ENCODE peak calls at places on chromosome 5, in six cellular contexts. E is dermis microvascular lymphatic vessel endothelial cell, I is SW480, V is T-cell, L is T47D, G is BJ. D is an unnamed sample.

GRCh38 chr5:64869419-64869818 is 100.7 kb downstream of the CWC27 start:
- DNase-seq in E (peak; percentile 39), I (no peak), V (no peak), L (no peak), G (peak; percentile 19), D (peak; percentile 56)

GRCh38 chr5:13944564-13945195 is at the start of gene DNAH5:
- DNase-seq in E (no peak), I (no peak), V (no peak), L (no peak), G (no peak), D (no peak)

GRCh38 chr5:78540335-78541057 is 108.1 kb downstream of the LHFPL2 start:
- DNase-seq in E (no peak), I (peak; percentile 21), V (no peak), L (no peak), G (no peak), D (no peak)

GRCh38 chr5:68962632-68963484 is 131.0 kb upstream of the SLC30A5 start:
- DNase-seq in E (peak; percentile 30), I (peak; percentile 51), V (no peak), L (peak; percentile 85), G (peak; percentile 21), D (peak; percentile 60)

GRCh38 chr5:156497816-156498215 is 170.9 kb downstream of the SGCD start:
- DNase-seq in E (no peak), I (no peak), V (no peak), L (no peak), G (no peak), D (no peak)

GRCh38 chr5:38500861-38501260 is 55.6 kb downstream of the LIFR start:
- DNase-seq in E (no peak), I (no peak), V (no peak), L (no peak), G (peak; percentile 16), D (no peak)

GRCh38 chr5:37774912-37775483 is 64.8 kb downstream of the GDNF start:
- DNase-seq in E (no peak), I (no peak), V (no peak), L (peak; percentile 27), G (no peak), D (no peak)

GRCh38 chr5:398475-399295 is 44.3 kb upstream of the EXOC3 start:
- DNase-seq in E (no peak), I (peak; percentile 85), V (no peak), L (no peak), G (no peak), D (no peak)

GRCh38 chr5:34914671-34915138 is 599 bp downstream of the RAD1 start:
- DNase-seq in E (no peak), I (peak; percentile 20), V (no peak), L (no peak), G (no peak), D (no peak)

GRCh38 chr5:72955768-72956323 is at the start of gene FCHO2:
- DNase-seq in E (peak; percentile 87), I (peak; percentile 90), V (peak; percentile 93), L (peak; percentile 97), G (peak; percentile 68), D (peak; percentile 95)

GRCh38 chr5:135498662-135498995 is 37.1 kb downstream of the NEUROG1 start:
- DNase-seq in E (no peak), I (no peak), V (no peak), L (peak; percentile 23), G (no peak), D (no peak)

GRCh38 chr5:66840527-66841013 is 244.4 kb downstream of the MAST4 start:
- DNase-seq in E (no peak), I (peak; percentile 41), V (no peak), L (no peak), G (no peak), D (no peak)

GRCh38 chr5:40221796-40222195 is 457.9 kb upstream of the PTGER4 start:
- DNase-seq in E (no peak), I (no peak), V (no peak), L (no peak), G (peak; percentile 72), D (no peak)

GRCh38 chr5:10635861-10636350 is 72.0 kb downstream of the ANKRD33B start:
- DNase-seq in E (no peak), I (no peak), V (no peak), L (no peak), G (no peak), D (no peak)

GRCh38 chr5:26791433-26791832 is 247.0 kb downstream of the CDH9 start:
- DNase-seq in E (no peak), I (no peak), V (no peak), L (no peak), G (no peak), D (no peak)

GRCh38 chr5:151068571-151069197 is 12.2 kb downstream of the TNIP1 start:
- DNase-seq in E (no peak), I (no peak), V (no peak), L (no peak), G (no peak), D (no peak)

GRCh38 chr5:176900783-176901204 is 1.6 kb upstream of the HK3 start:
- DNase-seq in E (no peak), I (no peak), V (no peak), L (no peak), G (no peak), D (no peak)

GRCh38 chr5:671459-672328 is 21.5 kb downstream of the TPPP start:
- DNase-seq in E (peak; percentile 31), I (peak; percentile 78), V (peak; percentile 69), L (peak; percentile 81), G (no peak), D (peak; percentile 52)

GRCh38 chr5:149082271-149082670 is 19.4 kb upstream of the SH3TC2 start:
- DNase-seq in E (no peak), I (no peak), V (no peak), L (no peak), G (no peak), D (no peak)

GRCh38 chr5:173496129-173496882 is 120.1 kb downstream of the BOD1 start:
- DNase-seq in E (no peak), I (no peak), V (no peak), L (peak; percentile 49), G (no peak), D (no peak)

GRCh38 chr5:134887593-134888159 is 13.5 kb downstream of the TXNDC15 start:
- DNase-seq in E (no peak), I (no peak), V (no peak), L (no peak), G (no peak), D (no peak)

GRCh38 chr5:134129411-134130238 is 15.1 kb downstream of the TCF7 start:
- DNase-seq in E (no peak), I (no peak), V (no peak), L (no peak), G (no peak), D (no peak)

GRCh38 chr5:116814656-116815055 is 240.0 kb upstream of the SEMA6A start:
- DNase-seq in E (no peak), I (no peak), V (no peak), L (no peak), G (no peak), D (no peak)

GRCh38 chr5:113266913-113267227 is 167.9 kb downstream of the TSSK1B start:
- DNase-seq in E (no peak), I (no peak), V (no peak), L (peak; percentile 53), G (peak; percentile 49), D (no peak)

GRCh38 chr5:8958602-8959001 is 587.3 kb downstream of the SEMA5A start:
- DNase-seq in E (no peak), I (no peak), V (no peak), L (no peak), G (no peak), D (no peak)

GRCh38 chr5:79684782-79685181 is 4.9 kb upstream of the CMYA5 start:
- DNase-seq in E (no peak), I (no peak), V (no peak), L (no peak), G (no peak), D (no peak)

GRCh38 chr5:509632-510185 is 14.5 kb downstream of the SLC9A3 start:
- DNase-seq in E (no peak), I (no peak), V (no peak), L (no peak), G (no peak), D (no peak)

GRCh38 chr5:114362197-114362976 is 517 bp downstream of the KCNN2 start:
- DNase-seq in E (peak; percentile 22), I (no peak), V (no peak), L (no peak), G (no peak), D (no peak)

GRCh38 chr5:980941-981340 is 27.7 kb upstream of the NKD2 start:
- DNase-seq in E (no peak), I (peak; percentile 100), V (no peak), L (no peak), G (no peak), D (no peak)

GRCh38 chr5:179608131-179608581 is 15.3 kb downstream of the HNRNPH1 start:
- DNase-seq in E (no peak), I (peak; percentile 53), V (peak; percentile 55), L (no peak), G (no peak), D (no peak)

GRCh38 chr5:128536861-128537305 is 1.2 kb downstream of the FBN2 start:
- DNase-seq in E (no peak), I (no peak), V (no peak), L (no peak), G (no peak), D (no peak)

GRCh38 chr5:142960309-142960696 is 190.1 kb downstream of the ARHGAP26 start:
- DNase-seq in E (no peak), I (peak; percentile 92), V (no peak), L (no peak), G (peak; percentile 46), D (peak; percentile 36)

GRCh38 chr5:125065736-125066135 is 319.3 kb upstream of the ZNF608 start:
- DNase-seq in E (no peak), I (no peak), V (no peak), L (no peak), G (no peak), D (no peak)

GRCh38 chr5:380701-381309 is 59.3 kb downstream of the AHRR start:
- DNase-seq in E (no peak), I (no peak), V (no peak), L (no peak), G (no peak), D (no peak)

GRCh38 chr5:94870496-94871214 is 252.2 kb downstream of the SLF1 start:
- DNase-seq in E (no peak), I (no peak), V (no peak), L (no peak), G (no peak), D (no peak)

GRCh38 chr5:14502291-14502690 is 79.3 kb upstream of the OTULINL start:
- DNase-seq in E (no peak), I (no peak), V (no peak), L (no peak), G (no peak), D (no peak)

GRCh38 chr5:45643051-45643450 is 53.1 kb downstream of the HCN1 start:
- DNase-seq in E (no peak), I (no peak), V (no peak), L (no peak), G (no peak), D (no peak)

D was measured in endothelial cell of umbilical vein.